ENCODE peak calls at places on chromosomes 16 and 17, in four cellular contexts. Z is tibial nerve, I is esophagus muscularis mucosa, T is colonic mucosa. O is an unnamed sample. For H3K4me1 and H3K27me3, the result is how much of the 10 kb centered on the place peaks cover.

GRCh38 chr16:47142469-47143328 is 1.0 kb downstream of the NETO2 start:
- DNase-seq in T (peak), I (no peak), Z (no peak), O (peak)

GRCh38 chr17:28675980-28676379 is 14.0 kb downstream of the SUPT6H start:
- DNase-seq in T (no peak), I (no peak), Z (no peak), O (no peak)

GRCh38 chr17:67095803-67096202 is 51.4 kb downstream of the CACNG1 start:
- DNase-seq in I (no peak), Z (no peak), T (no peak), O (no peak)

GRCh38 chr16:51155901-51156810 is 5.1 kb upstream of the SALL1 start:
- DNase-seq in T (no peak), Z (no peak), I (no peak), O (peak)

GRCh38 chr17:47990962-47991731 is 20.2 kb downstream of the CDK5RAP3 start:
- DNase-seq in T (no peak), Z (no peak), I (no peak), O (no peak)

GRCh38 chr16:58043571-58044155 is 18.1 kb downstream of the MMP15 start:
- DNase-seq in T (no peak), I (no peak), Z (no peak), O (no peak)

GRCh38 chr17:48592097-48592496 is 1.5 kb downstream of the HOXB5 start:
- DNase-seq in I (no peak), T (no peak), Z (no peak), O (no peak)

GRCh38 chr16:23676924-23677480 is 1.7 kb upstream of the PLK1 start:
- DNase-seq in Z (no peak), I (no peak), T (peak), O (no peak)

GRCh38 chr17:46197526-46197925 is 4.3 kb upstream of the KANSL1 start:
- DNase-seq in T (no peak), Z (no peak), I (no peak), O (no peak)

GRCh38 chr17:21475555-21475954 is 99.4 kb downstream of the KCNJ12 start:
- DNase-seq in T (no peak), I (no peak), Z (no peak), O (no peak)

GRCh38 chr17:73938706-73939105 is 264.8 kb upstream of the RPL38 start:
- DNase-seq in I (no peak), Z (no peak), T (no peak), O (no peak)

GRCh38 chr17:80826955-80827645 is 164.5 kb upstream of the CHMP6 start:
- DNase-seq in Z (peak), T (no peak), I (no peak), O (peak)

GRCh38 chr17:35537569-35538209 is at the start of gene SLFN12L:
- DNase-seq in I (no peak), T (no peak), Z (no peak), O (no peak)

GRCh38 chr17:41707803-41708669 is 4.1 kb upstream of the GAST start:
- DNase-seq in T (no peak), I (no peak), Z (no peak), O (no peak)

GRCh38 chr16:64356267-64356666 is 765.6 kb downstream of the CDH11 start:
- DNase-seq in I (no peak), T (no peak), Z (no peak), O (no peak)

GRCh38 chr17:55286681-55287589 is 22.2 kb downstream of the HLF start:
- DNase-seq in T (no peak), Z (no peak), I (no peak), O (no peak)

GRCh38 chr17:10875984-10876555 is 38.2 kb upstream of the PIRT start:
- DNase-seq in I (no peak), Z (no peak), T (peak), O (peak)

GRCh38 chr17:80177986-80178590 is 8.3 kb downstream of the CARD14 start:
- DNase-seq in Z (no peak), T (peak), I (no peak), O (no peak)

GRCh38 chr17:81403671-81404534 is 8.6 kb downstream of the BAHCC1 start:
- DNase-seq in I (no peak), Z (no peak), T (no peak), O (no peak)

GRCh38 chr17:56912105-56912999 is 1.5 kb downstream of the TRIM25 start:
- DNase-seq in T (peak), I (no peak), Z (peak), O (peak)

GRCh38 chr16:23384878-23385277 is 68.1 kb downstream of the COG7 start:
- DNase-seq in Z (no peak), T (no peak), I (no peak), O (no peak)

GRCh38 chr16:89793955-89794354 is 22.5 kb downstream of the FANCA start:
- DNase-seq in T (no peak), Z (no peak), I (no peak), O (no peak)

GRCh38 chr17:76495663-76496400 is 5.4 kb downstream of the RHBDF2 start:
- DNase-seq in T (peak), Z (no peak), I (no peak), O (no peak)

GRCh38 chr16:17227278-17227677 is 243.5 kb downstream of the XYLT1 start:
- DNase-seq in Z (no peak), I (no peak), T (no peak), O (no peak)

GRCh38 chr16:69567031-69567680 is 1.4 kb downstream of the NFAT5 start:
- DNase-seq in I (no peak), Z (no peak), T (no peak), O (no peak)

GRCh38 chr16:54873081-54873480 is 57.6 kb upstream of the IRX5 start:
- DNase-seq in I (no peak), Z (no peak), T (no peak), O (no peak)

GRCh38 chr16:72588554-72588953 is 416.6 kb upstream of the PMFBP1 start:
- DNase-seq in Z (no peak), T (no peak), I (no peak), O (no peak)

GRCh38 chr17:29590261-29590978 is 972 bp upstream of the GIT1 start:
- DNase-seq in T (no peak), Z (no peak), I (no peak), O (peak)

GRCh38 chr17:81132770-81133723 is 32.3 kb upstream of the PVALEF start:
- DNase-seq in T (no peak), I (no peak), Z (no peak), O (no peak)

GRCh38 chr17:7334938-7335538 is 1.3 kb upstream of the ACAP1 start:
- DNase-seq in T (no peak), I (no peak), Z (no peak), O (no peak)

GRCh38 chr16:11586856-11587642 is at the start of gene LITAF:
- DNase-seq in T (peak), I (no peak), Z (peak), O (peak)

GRCh38 chr16:85612801-85613608 is at the start of gene GSE1:
- DNase-seq in I (peak), T (peak), Z (peak), O (peak)

GRCh38 chr17:50039058-50039457 is 16.9 kb upstream of the ITGA3 start:
- DNase-seq in T (no peak), I (no peak), Z (no peak), O (no peak)
- H3K4me1 ChIP-seq in T (under half), I (under half), Z (under half), O (under half)

GRCh38 chr17:72191356-72191755 is 70.5 kb downstream of the SOX9 start:
- DNase-seq in T (no peak), I (no peak), Z (no peak), O (no peak)
- H3K27me3 ChIP-seq in T (under half), I (under half), Z (under half), O (under half)

GRCh38 chr17:2174471-2175293 is 119.8 kb downstream of the HIC1 start:
- DNase-seq in Z (peak), T (no peak), I (no peak), O (peak)

GRCh38 chr17:2176484-2177175 is 121.7 kb downstream of the HIC1 start:
- DNase-seq in Z (no peak), T (no peak), I (no peak), O (peak)

GRCh38 chr17:2174048-2174447 is 119.1 kb downstream of the HIC1 start:
- DNase-seq in I (no peak), T (no peak), Z (no peak), O (no peak)

GRCh38 chr17:2177235-2177811 is 122.4 kb downstream of the HIC1 start:
- DNase-seq in I (no peak), Z (no peak), T (no peak), O (no peak)

GRCh38 chr17:2175294-2175628 is 120.4 kb downstream of the HIC1 start:
- DNase-seq in Z (no peak), I (no peak), T (no peak), O (no peak)
- H3K4me1 ChIP-seq in Z (under half), I (half or more), T (under half), O (under half)

DNA sequence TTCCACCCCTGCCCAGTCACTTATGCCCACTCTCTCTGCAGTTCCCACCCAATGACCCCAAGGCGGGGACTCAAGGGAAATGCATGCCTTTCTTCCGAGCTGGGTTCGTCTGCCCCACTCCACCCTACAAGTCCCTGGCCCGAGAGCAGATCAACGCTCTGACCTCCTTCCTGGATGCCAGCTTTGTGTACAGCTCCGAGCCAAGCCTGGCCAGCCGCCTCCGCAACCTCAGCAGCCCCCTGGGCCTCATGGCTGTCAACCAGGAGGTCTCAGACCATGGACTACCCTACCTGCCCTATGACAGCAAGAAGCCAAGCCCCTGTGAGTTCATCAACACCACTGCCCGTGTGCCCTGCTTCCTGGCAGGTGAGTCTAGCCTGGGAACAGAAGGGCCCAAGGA is 13.8 kb downstream of the LPO start:
- DNase-seq in I (no peak), T (no peak), Z (no peak), O (no peak)
- H3K27me3 ChIP-seq in I (under half), T (under half), Z (half or more), O (under half)

GRCh38 chr16:4333308-4333638 is 17.4 kb downstream of the GLIS2 start:
- DNase-seq in I (no peak), T (no peak), Z (no peak), O (no peak)

GRCh38 chr16:4332083-4332482 is 16.2 kb downstream of the GLIS2 start:
- DNase-seq in T (no peak), Z (no peak), I (no peak), O (peak)

GRCh38 chr16:4334724-4335495 is 16.2 kb downstream of the PAM16 start:
- DNase-seq in T (no peak), Z (no peak), I (no peak), O (peak)

GRCh38 chr16:4330277-4330882 is 14.5 kb downstream of the GLIS2 start:
- DNase-seq in Z (peak), I (no peak), T (peak), O (peak)

GRCh38 chr16:4332623-4333307 is 16.9 kb downstream of the GLIS2 start:
- DNase-seq in T (no peak), I (no peak), Z (no peak), O (no peak)
- H3K4me1 ChIP-seq in T (under half), I (under half), Z (under half), O (under half)

DNA sequence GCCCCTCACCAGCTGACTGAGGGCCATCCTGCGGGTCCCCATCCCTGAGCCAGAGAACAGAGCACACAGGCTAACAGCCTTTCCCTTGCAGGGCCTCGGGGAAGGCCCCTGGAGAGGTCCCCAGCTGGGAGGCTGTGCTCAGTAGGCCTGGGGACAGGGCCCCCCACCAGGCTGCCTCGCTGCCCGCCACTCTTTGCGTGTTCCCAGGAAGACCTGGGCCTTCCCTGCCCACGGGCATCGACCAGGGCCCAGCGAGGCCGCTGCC is 785 bp downstream of the HID1 start:
- DNase-seq in Z (no peak), I (no peak), T (no peak), O (no peak)
- H3K27me3 ChIP-seq in Z (under half), I (under half), T (under half), O (under half)

DNA sequence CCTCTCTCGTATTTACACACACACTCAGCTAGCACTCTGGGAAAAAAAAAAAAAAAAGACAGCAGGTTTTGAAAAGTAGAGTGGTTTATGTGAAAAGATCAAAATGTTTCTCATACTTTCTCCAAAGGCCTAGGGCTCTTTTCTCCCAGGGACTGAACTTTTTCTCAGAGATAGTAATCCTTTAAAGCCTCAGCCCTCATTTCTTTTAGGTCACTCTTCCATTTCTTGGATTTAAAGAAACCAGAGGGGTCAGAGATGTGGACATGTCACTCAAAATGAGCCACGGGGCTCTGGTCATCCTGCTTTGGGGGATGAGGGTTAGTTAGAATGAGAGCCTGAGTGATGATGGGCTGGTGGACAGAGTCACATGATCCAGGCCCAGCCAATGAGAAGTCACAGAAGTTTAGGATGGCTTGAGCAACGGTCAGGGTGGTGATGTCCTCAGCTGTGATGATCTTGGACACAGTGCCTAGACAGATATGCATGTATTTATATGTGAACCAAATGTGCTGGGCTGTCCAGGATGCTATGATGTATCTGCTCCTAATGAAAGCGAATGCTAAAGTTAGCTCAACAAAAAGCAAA is 33.7 kb upstream of the AXIN2 start:
- DNase-seq in Z (no peak), I (no peak), T (no peak), O (no peak)
- H3K4me1 ChIP-seq in Z (under half), I (under half), T (under half), O (under half)

GRCh38 chr16:66845080-66845410 is 831 bp downstream of the CA7 start:
- DNase-seq in I (no peak), T (no peak), Z (no peak), O (no peak)

GRCh38 chr16:66845791-66846221 is 1.6 kb downstream of the CA7 start:
- DNase-seq in I (no peak), T (no peak), Z (no peak), O (no peak)

GRCh38 chr16:66843191-66843590 is 1.0 kb upstream of the CA7 start:
- DNase-seq in T (no peak), I (no peak), Z (no peak), O (no peak)

GRCh38 chr16:66844009-66844341 is 239 bp upstream of the CA7 start:
- DNase-seq in I (no peak), T (no peak), Z (no peak), O (peak)

DNA sequence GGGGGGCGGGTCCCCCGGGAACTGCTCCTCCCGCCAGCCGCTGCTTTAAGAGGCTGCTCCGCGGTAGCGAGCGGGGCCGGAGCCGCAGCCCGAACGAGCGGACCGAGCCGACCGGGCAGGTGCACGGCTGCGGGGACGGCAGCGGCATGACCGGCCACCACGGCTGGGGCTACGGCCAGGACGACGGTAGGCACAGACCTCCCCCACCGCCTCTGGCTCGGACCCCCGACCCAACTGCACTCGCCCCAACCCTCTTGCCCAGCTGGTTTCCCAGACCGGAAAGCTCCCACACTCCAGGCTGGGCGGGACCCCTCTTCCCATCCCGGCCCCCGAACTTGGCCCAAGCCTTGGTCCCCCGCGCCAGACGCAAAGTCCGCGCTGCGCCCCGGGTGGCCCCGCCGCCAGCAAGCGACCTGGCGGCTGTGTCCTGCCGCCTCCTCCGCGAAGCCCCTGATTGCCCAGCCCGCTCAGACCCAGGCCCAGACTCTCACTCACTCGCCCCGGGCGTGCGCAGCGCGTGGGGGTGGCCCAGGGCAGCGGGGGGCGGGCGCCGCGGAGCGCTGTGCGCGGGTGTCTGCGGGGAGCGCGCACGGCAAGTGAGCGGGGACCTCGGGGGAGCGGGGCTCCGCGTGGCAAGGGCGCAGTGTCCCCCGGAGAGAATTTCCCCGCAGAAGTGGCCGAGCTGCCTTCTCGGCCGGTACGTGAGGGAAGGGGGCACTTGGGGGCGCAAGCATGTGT is at the start of gene CA7:
- DNase-seq in T (no peak), I (no peak), Z (no peak), O (peak)
- H3K27me3 ChIP-seq in T (under half), I (under half), Z (under half), O (under half)

GRCh38 chr16:15609286-15609649 is 33.7 kb downstream of the MARF1 start:
- DNase-seq in I (no peak), Z (no peak), T (no peak), O (no peak)
- H3K4me1 ChIP-seq in I (under half), Z (under half), T (under half), O (under half)

GRCh38 chr16:711084-711483 is 3.8 kb upstream of the METRN start:
- DNase-seq in Z (no peak), I (no peak), T (no peak), O (no peak)
- H3K27me3 ChIP-seq in Z (half or more), I (half or more), T (under half), O (under half)